ENCODE peak calls at places on chromosomes 16 and 17, in nine cellular contexts. C is MM.1S; L is dorsolateral prefrontal cortex; N is CD8-positive, alpha-beta T cell; U is OCI-LY7; G is A549; J is HFF-Myc; A is activated CD8-positive, alpha-beta T cell treated with anti-CD3 and anti-CD28 coated beads for 36 hours; H is WTC11. S is an unnamed sample.

GRCh38 chr16:88748364-88748763 is 36.7 kb downstream of the PIEZO1 start:
- DNase-seq in H (no peak), N (no peak), A (no peak), L (no peak), G (no peak), C (no peak), J (no peak), U (no peak), S (no peak)

GRCh38 chr16:2015117-2015946 is 4.3 kb upstream of the NPW start:
- DNase-seq in G (peak; percentile 98), J (no peak), N (peak; percentile 13), C (peak; percentile 3), U (no peak), H (no peak), L (no peak), A (no peak), S (no peak)

GRCh38 chr16:77807071-77807470 is 18.7 kb downstream of the VAT1L start:
- DNase-seq in U (no peak), H (no peak), L (no peak), G (no peak), C (no peak), N (no peak), A (no peak), J (no peak), S (no peak)

GRCh38 chr17:62981933-62982332 is 15.9 kb downstream of the TANC2 start:
- DNase-seq in A (no peak), J (no peak), C (no peak), G (peak; percentile 27), L (no peak), U (no peak), H (no peak), N (no peak), S (no peak)

GRCh38 chr16:23494188-23494587 is 16.1 kb downstream of the GGA2 start:
- DNase-seq in G (no peak), N (no peak), U (no peak), C (no peak), L (no peak), A (no peak), H (no peak), J (no peak), S (no peak)

GRCh38 chr16:8966781-8967436 is 3.2 kb upstream of the USP7 start:
- DNase-seq in L (no peak), N (no peak), G (peak; percentile 36), A (no peak), H (no peak), C (no peak), J (no peak), U (no peak), S (no peak)

GRCh38 chr17:38742431-38743308 is 5.5 kb downstream of the PCGF2 start:
- DNase-seq in L (no peak), A (peak; percentile 35), J (peak; percentile 93), G (peak; percentile 51), N (no peak), C (no peak), H (no peak), U (peak; percentile 66), S (no peak)

GRCh38 chr16:11619327-11619851 is 32.7 kb upstream of the LITAF start:
- DNase-seq in H (no peak), C (peak; percentile 93), U (peak; percentile 93), G (no peak), J (no peak), L (no peak), A (peak; percentile 57), N (peak; percentile 47), S (no peak)

GRCh38 chr17:67546578-67547527 is 169.8 kb downstream of the PITPNC1 start:
- DNase-seq in A (no peak), U (peak; percentile 24), H (peak; percentile 19), C (no peak), G (peak; percentile 21), L (peak; percentile 19), J (no peak), N (no peak), S (no peak)

GRCh38 chr16:86512860-86513470 is 2.6 kb downstream of the FOXF1 start:
- DNase-seq in G (no peak), L (no peak), C (no peak), U (no peak), H (no peak), A (no peak), N (no peak), J (no peak), S (no peak)

GRCh38 chr16:70705056-70705455 is 19.2 kb upstream of the MTSS2 start:
- DNase-seq in U (no peak), G (no peak), C (no peak), A (no peak), J (no peak), H (no peak), N (no peak), L (no peak), S (no peak)

GRCh38 chr17:63984651-63985386 is 12.1 kb upstream of the SCN4A start:
- DNase-seq in C (no peak), J (peak; percentile 72), A (peak; percentile 92), H (no peak), L (no peak), N (peak; percentile 79), G (peak; percentile 41), U (no peak), S (no peak)

GRCh38 chr17:49545007-49545660 is 30.5 kb upstream of the NXPH3 start:
- DNase-seq in U (no peak), J (no peak), H (no peak), G (no peak), L (no peak), C (no peak), N (no peak), A (no peak), S (no peak)

GRCh38 chr17:40075216-40076100 is 12.7 kb downstream of the THRA start:
- DNase-seq in H (peak; percentile 87), J (no peak), A (peak; percentile 73), N (peak; percentile 64), L (peak; percentile 81), C (peak; percentile 60), U (peak; percentile 69), G (peak; percentile 75), S (no peak)

DNA sequence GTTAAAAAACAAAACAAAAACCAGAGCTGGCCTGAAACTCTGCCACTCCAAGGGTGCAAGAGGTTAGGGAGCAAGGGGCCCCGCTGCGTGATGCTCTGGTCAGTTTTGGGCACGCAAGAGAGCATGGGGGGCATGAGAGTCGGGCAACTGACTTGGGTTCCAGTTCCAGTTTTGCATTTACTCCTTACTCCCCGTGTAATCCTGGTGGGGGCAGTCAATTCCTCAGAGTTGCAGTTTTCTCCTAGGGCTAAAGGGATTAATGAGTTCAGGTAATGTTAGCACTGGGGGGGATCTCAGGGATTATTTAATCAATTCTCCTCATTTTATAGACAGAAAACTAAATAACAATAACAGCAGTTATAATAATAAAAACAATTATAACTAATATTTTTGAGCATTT is 72.9 kb upstream of the PMFBP1 start:
- DNase-seq in G (no peak), L (no peak), N (no peak), J (no peak), C (no peak), U (no peak), A (no peak), H (no peak), S (no peak)
- TF ChIP-seq CTCF in G (no peak), L (no peak), N (no peak), J (peak; percentile 5), C (no peak), U (no peak), A (no peak), H (no peak), S (no peak)

GRCh38 chr17:47973541-47973940 is 2.6 kb downstream of the CDK5RAP3 start:
- DNase-seq in U (no peak), L (no peak), A (no peak), C (no peak), G (no peak), J (no peak), N (no peak), H (no peak), S (no peak)

GRCh38 chr17:47975815-47976190 is 4.9 kb downstream of the CDK5RAP3 start:
- DNase-seq in H (no peak), J (no peak), G (no peak), L (no peak), U (no peak), N (no peak), C (no peak), A (no peak), S (no peak)

GRCh38 chr17:47970725-47971511 is at the start of gene CDK5RAP3:
- DNase-seq in U (peak; percentile 100), G (peak; percentile 100), H (peak; percentile 100), N (peak; percentile 97), A (peak; percentile 100), L (peak; percentile 100), J (peak; percentile 98), C (peak; percentile 99), S (peak; percentile 82)

GRCh38 chr17:47978324-47978723 is 7.4 kb downstream of the CDK5RAP3 start:
- DNase-seq in J (peak; percentile 22), N (peak; percentile 49), U (peak; percentile 70), H (peak; percentile 87), A (peak; percentile 68), G (peak; percentile 63), L (peak; percentile 40), C (peak; percentile 38), S (peak; percentile 94)

GRCh38 chr17:47975189-47975814 is 4.4 kb downstream of the CDK5RAP3 start:
- DNase-seq in G (no peak), U (no peak), L (no peak), C (no peak), J (no peak), H (peak; percentile 64), A (no peak), N (no peak), S (no peak)
- TF ChIP-seq CTCF in G (no peak), U (peak; percentile 54), L (no peak), C (no peak), J (no peak), H (peak; percentile 23), A (no peak), N (no peak), S (no peak)

DNA sequence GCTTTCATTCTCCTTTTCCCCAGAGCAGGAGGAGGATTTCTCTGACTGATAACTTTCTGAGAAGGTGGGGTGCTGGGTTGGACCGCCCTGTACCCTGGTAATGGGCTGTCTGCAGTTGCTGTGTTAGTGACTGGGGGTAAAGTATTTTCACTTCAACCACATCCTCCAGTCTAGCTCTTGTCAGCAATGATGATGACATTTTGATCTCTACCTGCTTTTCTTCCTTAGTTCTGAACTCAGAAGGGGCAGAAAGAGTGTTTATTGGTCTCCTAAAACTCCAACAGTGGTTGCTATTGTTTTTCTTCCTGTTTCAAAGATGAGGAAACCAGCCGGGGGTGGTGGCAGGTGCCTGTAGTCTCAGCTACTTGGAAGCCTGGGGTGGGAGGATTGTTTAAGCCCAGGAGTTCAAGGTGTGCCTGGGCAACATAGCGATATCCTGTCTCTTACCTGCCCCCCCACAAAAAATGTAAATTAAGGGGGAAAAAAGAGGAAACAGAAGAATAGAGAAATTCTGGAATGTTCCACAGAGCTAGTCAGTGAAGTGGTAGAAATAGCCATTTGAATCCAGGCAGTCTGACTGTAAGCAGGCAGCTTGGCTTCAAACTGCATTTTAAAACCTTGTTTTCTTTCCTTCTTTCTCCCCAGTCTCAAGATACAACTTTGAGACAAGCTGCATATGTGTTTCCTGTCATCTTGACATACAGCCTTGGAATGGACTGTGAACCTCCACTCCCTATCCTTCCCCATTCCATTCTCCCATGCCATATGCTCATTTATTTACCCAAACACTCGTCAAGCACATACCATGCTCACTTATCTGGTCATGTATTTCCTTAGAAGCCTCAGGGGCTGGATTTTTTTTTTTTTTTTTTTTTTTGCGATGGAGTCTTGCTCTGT is 3.3 kb upstream of the N4BP1 start:
- DNase-seq in A (peak; percentile 79), J (no peak), U (peak; percentile 35), H (no peak), C (peak; percentile 58), N (peak; percentile 83), G (peak; percentile 58), L (no peak), S (no peak)
- TF ChIP-seq CTCF in A (no peak), J (no peak), U (no peak), H (no peak), C (no peak), N (no peak), G (no peak), L (no peak), S (no peak)

GRCh38 chr16:4338125-4338582 is 13.0 kb downstream of the PAM16 start:
- DNase-seq in C (no peak), L (no peak), J (no peak), H (no peak), U (no peak), G (no peak), A (no peak), N (no peak), S (no peak)
- TF ChIP-seq CTCF in C (no peak), L (no peak), J (peak; percentile 16), H (no peak), U (no peak), G (no peak), A (no peak), N (no peak), S (no peak)

S was measured in D721Med.